ENCODE peak calls at places on chromosomes 6 and 20, in six cellular contexts. V, U, F, B, N and S are unnamed samples. For H3K4me1, the result is how much of the 10 kb centered on the place peaks cover.

GRCh38 chr6:118725944-118726343 is 74.6 kb upstream of the CEP85L start:
- DNase-seq in V (no peak), U (no peak), F (no peak), N (no peak), B (no peak), S (no peak)

GRCh38 chr20:13068336-13068735 is 59.6 kb downstream of the SPTLC3 start:
- DNase-seq in V (no peak), N (no peak), F (no peak), U (no peak), B (no peak), S (no peak)

GRCh38 chr20:63348828-63349515 is 12.2 kb downstream of the CHRNA4 start:
- DNase-seq in V (no peak), F (no peak), U (no peak), N (no peak), B (no peak), S (no peak)

GRCh38 chr6:41723178-41723935 is 12.1 kb downstream of the TFEB start:
- DNase-seq in N (no peak), F (peak), U (peak), B (peak), V (no peak), S (peak)

GRCh38 chr20:24781061-24781980 is 167.7 kb upstream of the CST7 start:
- DNase-seq in N (no peak), B (peak), V (no peak), U (peak), F (peak), S (peak)

GRCh38 chr6:21840428-21840827 is 246.9 kb downstream of the SOX4 start:
- DNase-seq in F (no peak), N (no peak), B (no peak), V (no peak), U (no peak), S (no peak)

GRCh38 chr6:14326774-14327173 is 209.2 kb downstream of the CD83 start:
- DNase-seq in V (no peak), U (no peak), F (no peak), B (no peak), N (no peak), S (no peak)

GRCh38 chr6:158225767-158226166 is 57.6 kb downstream of the GTF2H5 start:
- DNase-seq in V (no peak), B (no peak), N (no peak), F (no peak), U (no peak), S (no peak)

GRCh38 chr6:119129968-119130484 is 51.6 kb upstream of the FAM184A start:
- DNase-seq in V (no peak), B (no peak), F (no peak), N (no peak), U (peak), S (no peak)

GRCh38 chr6:36636283-36636682 is 42.1 kb downstream of the SRSF3 start:
- DNase-seq in N (no peak), F (no peak), V (no peak), U (no peak), B (peak), S (no peak)

GRCh38 chr6:50608421-50608820 is 104.9 kb upstream of the TFAP2D start:
- DNase-seq in N (no peak), B (no peak), U (no peak), V (no peak), F (no peak), S (no peak)

GRCh38 chr6:68572975-68573374 is 62.1 kb upstream of the ADGRB3 start:
- DNase-seq in B (no peak), N (no peak), F (no peak), U (no peak), V (no peak), S (no peak)

GRCh38 chr6:15260099-15260821 is 14.4 kb downstream of the JARID2 start:
- DNase-seq in B (no peak), N (no peak), F (no peak), U (no peak), V (no peak), S (no peak)

GRCh38 chr6:137665342-137665741 is 171.1 kb upstream of the OLIG3 start:
- DNase-seq in B (no peak), V (no peak), F (no peak), U (no peak), N (no peak), S (no peak)

GRCh38 chr6:12064538-12064937 is 52.4 kb downstream of the HIVEP1 start:
- DNase-seq in B (no peak), F (no peak), U (no peak), N (no peak), V (no peak), S (no peak)

GRCh38 chr6:12058164-12058926 is 46.2 kb downstream of the HIVEP1 start:
- DNase-seq in B (no peak), N (no peak), V (no peak), F (no peak), U (peak), S (no peak)

GRCh38 chr6:12062605-12063004 is 50.5 kb downstream of the HIVEP1 start:
- DNase-seq in N (no peak), V (no peak), B (no peak), F (no peak), U (no peak), S (no peak)

GRCh38 chr6:12064125-12064524 is 52.0 kb downstream of the HIVEP1 start:
- DNase-seq in B (no peak), V (no peak), N (no peak), F (no peak), U (no peak), S (no peak)

GRCh38 chr6:12060780-12061619 is 48.9 kb downstream of the HIVEP1 start:
- DNase-seq in U (peak), N (no peak), B (peak), F (peak), V (peak), S (no peak)
- TF ChIP-seq POLR2A in U (peak), N (no peak), B (no peak), F (no peak), V (no peak), S (no peak)

GRCh38 chr6:818191-818590 is 125.3 kb upstream of the EXOC2 start:
- DNase-seq in U (no peak), V (no peak), F (no peak), N (no peak), B (no peak), S (no peak)

GRCh38 chr6:814378-815347 is 121.7 kb upstream of the EXOC2 start:
- DNase-seq in V (no peak), F (no peak), N (no peak), B (no peak), U (peak), S (no peak)

GRCh38 chr6:819122-819521 is 126.2 kb upstream of the EXOC2 start:
- DNase-seq in V (no peak), B (no peak), N (no peak), F (no peak), U (no peak), S (no peak)

GRCh38 chr6:815348-815738 is 122.4 kb upstream of the EXOC2 start:
- DNase-seq in U (no peak), B (no peak), N (no peak), V (no peak), F (no peak), S (no peak)

DNA sequence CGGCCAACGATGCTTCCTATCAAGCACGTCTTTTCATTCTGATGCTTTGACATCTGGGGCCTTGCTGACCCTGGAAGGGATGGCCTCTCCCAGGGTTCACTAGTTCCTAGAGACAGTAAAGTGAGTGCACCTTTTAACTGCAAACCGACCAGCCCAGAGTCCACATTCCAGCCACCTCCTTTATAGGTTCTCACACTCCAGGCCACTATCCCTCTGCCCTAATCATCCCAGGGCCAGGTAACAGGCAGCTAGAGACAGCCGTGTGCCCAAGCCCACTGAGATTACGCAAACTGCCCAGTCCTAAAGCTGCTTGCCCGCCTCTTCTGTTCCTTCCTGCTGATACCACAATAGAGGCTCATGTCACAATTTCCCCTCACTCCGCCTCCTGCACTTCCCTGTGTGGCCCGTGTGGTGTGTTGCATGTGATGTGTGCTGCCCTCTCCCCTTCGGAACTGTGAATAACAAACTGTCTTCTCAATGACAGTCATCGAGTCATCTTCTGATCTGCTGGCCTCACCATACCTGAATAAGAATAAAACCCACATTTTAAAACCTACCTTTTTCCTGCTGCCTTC is 123.7 kb upstream of the EXOC2 start:
- DNase-seq in V (no peak), N (no peak), F (no peak), B (no peak), U (peak), S (no peak)
- TF ChIP-seq CTCF in V (no peak), N (no peak), F (no peak), B (no peak), U (no peak), S (no peak)

GRCh38 chr20:10634190-10634589 is 39.6 kb downstream of the JAG1 start:
- DNase-seq in B (no peak), U (no peak), V (no peak), F (no peak), N (no peak), S (no peak)

GRCh38 chr20:10635476-10636208 is 38.2 kb downstream of the JAG1 start:
- DNase-seq in F (no peak), V (no peak), N (no peak), U (no peak), B (no peak), S (no peak)

GRCh38 chr20:10636326-10636818 is 37.4 kb downstream of the JAG1 start:
- DNase-seq in U (no peak), V (no peak), N (no peak), B (no peak), F (no peak), S (no peak)

GRCh38 chr20:10633708-10634107 is 40.1 kb downstream of the JAG1 start:
- DNase-seq in U (no peak), F (no peak), N (no peak), B (no peak), V (no peak), S (no peak)

GRCh38 chr20:10634683-10635411 is 39.0 kb downstream of the JAG1 start:
- DNase-seq in V (no peak), F (no peak), B (no peak), N (no peak), U (no peak), S (no peak)
- H3K4me1 ChIP-seq in V (under half), F (under half), B (under half), N (under half), U (under half), S (under half)

GRCh38 chr20:38477747-38478146 is 5.1 kb downstream of the RALGAPB start:
- DNase-seq in B (no peak), V (no peak), U (no peak), N (no peak), F (no peak), S (no peak)

GRCh38 chr20:38473353-38473795 is 731 bp downstream of the RALGAPB start:
- DNase-seq in F (no peak), U (no peak), V (no peak), N (no peak), B (no peak), S (no peak)

GRCh38 chr20:38471987-38472512 is 593 bp upstream of the RALGAPB start:
- DNase-seq in N (no peak), V (no peak), F (no peak), B (no peak), U (no peak), S (no peak)

GRCh38 chr20:38471245-38471644 is 1.4 kb upstream of the RALGAPB start:
- DNase-seq in V (no peak), N (no peak), B (no peak), F (no peak), U (no peak), S (no peak)

DNA sequence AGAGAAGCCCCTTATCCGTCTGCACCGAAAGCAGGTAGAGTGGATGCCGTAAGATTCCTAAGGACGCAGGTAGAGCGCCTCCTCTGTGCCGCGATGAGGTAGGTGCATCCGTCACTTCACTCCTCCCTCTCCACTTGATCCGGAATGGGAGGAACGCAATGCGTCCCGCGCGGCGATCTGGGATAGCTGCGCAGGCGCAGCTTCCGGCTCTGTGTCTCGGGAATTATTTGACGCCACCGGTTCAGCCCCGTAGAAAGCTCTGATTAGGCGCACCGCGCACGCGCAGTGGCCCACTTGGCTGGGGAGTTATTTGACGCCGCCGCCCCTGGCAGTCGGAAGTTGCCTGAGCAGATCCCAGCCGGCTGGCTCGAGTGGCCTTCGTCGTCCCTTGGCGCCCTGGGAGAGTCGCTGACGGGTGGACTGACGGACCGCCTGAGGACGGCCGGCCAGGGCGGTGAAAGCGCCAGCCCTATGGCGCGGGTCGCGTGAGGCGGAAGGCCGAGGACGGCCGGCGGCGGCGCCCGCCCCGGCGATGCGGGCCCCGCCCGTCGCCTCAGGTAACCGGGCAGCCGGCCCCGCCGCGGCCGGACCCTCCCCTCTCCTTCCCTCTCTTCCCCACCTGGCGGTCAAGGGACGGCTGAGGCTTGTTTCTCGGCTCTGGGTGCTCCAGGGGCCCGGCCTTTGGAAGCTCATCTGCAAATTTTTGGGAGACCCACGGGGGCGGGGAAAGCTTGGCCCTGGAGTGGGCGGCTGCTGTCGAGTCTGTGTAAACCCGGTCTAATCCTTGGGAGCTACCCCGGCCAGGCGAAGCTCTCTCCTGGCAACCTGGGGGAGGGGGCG is at the start of gene RALGAPB:
- DNase-seq in U (peak), B (peak), V (peak), N (peak), F (peak), S (peak)
- TF ChIP-seq POLR2A in U (peak), B (no peak), V (peak), N (peak), F (no peak), S (peak)

GRCh38 chr6:88631830-88632229 is 331.6 kb downstream of the RNGTT start:
- DNase-seq in U (no peak), B (no peak), F (no peak), N (no peak), V (no peak), S (no peak)

GRCh38 chr6:88626460-88626859 is 337.0 kb downstream of the RNGTT start:
- DNase-seq in V (no peak), F (no peak), B (no peak), U (no peak), N (no peak), S (no peak)

GRCh38 chr6:88633782-88634181 is 329.6 kb downstream of the RNGTT start:
- DNase-seq in N (no peak), B (no peak), F (no peak), U (no peak), V (no peak), S (no peak)

GRCh38 chr6:88629838-88630462 is 333.5 kb downstream of the RNGTT start:
- DNase-seq in U (no peak), V (peak), F (no peak), N (no peak), B (no peak), S (no peak)
- TF ChIP-seq CTCF in U (no peak), V (peak), F (no peak), N (no peak), B (no peak), S (no peak)